ENCODE peak calls at places on chromosomes 4 and X, in four cellular contexts. One of them, this sample, is unnamed.

GRCh38 chrX:76014321-76014720 is 158.5 kb upstream of the PBDC1 start:
- DNase-seq in GM12878: no peak
- DNase-seq in K562: no peak
- DNase-seq in IMR-90: no peak
- DNase-seq in this sample: no peak

GRCh38 chrX:154398668-154399526 is 720 bp downstream of the RPL10 start:
- DNase-seq in GM12878: no peak
- DNase-seq in K562: peak
- DNase-seq in IMR-90: peak
- DNase-seq in this sample: peak

GRCh38 chr4:3422808-3423297 is 18.9 kb upstream of the HGFAC start:
- DNase-seq in GM12878: no peak
- DNase-seq in K562: no peak
- DNase-seq in IMR-90: no peak
- DNase-seq in this sample: no peak

GRCh38 chr4:78689224-78689623 is 86.9 kb upstream of the BMP2K start:
- DNase-seq in GM12878: no peak
- DNase-seq in K562: no peak
- DNase-seq in IMR-90: peak
- DNase-seq in this sample: no peak

GRCh38 chr4:26062221-26062620 is 148.2 kb downstream of the SMIM20 start:
- DNase-seq in GM12878: no peak
- DNase-seq in K562: no peak
- DNase-seq in IMR-90: peak
- DNase-seq in this sample: no peak

GRCh38 chr4:102387552-102388150 is 42.4 kb upstream of the SLC39A8 start:
- DNase-seq in GM12878: no peak
- DNase-seq in K562: no peak
- DNase-seq in IMR-90: no peak
- DNase-seq in this sample: no peak

GRCh38 chr4:162849922-162850321 is 316.8 kb downstream of the NAF1 start:
- DNase-seq in GM12878: no peak
- DNase-seq in K562: no peak
- DNase-seq in IMR-90: no peak
- DNase-seq in this sample: no peak

GRCh38 chr4:144291164-144291563 is 150.6 kb upstream of the GYPA start:
- DNase-seq in GM12878: no peak
- DNase-seq in K562: no peak
- DNase-seq in IMR-90: no peak
- DNase-seq in this sample: no peak

GRCh38 chrX:131841496-131842410 is 181.3 kb upstream of the STK26 start:
- DNase-seq in GM12878: no peak
- DNase-seq in K562: peak
- DNase-seq in IMR-90: peak
- DNase-seq in this sample: peak

GRCh38 chr4:8343051-8343966 is 73.8 kb downstream of the HTRA3 start:
- DNase-seq in GM12878: no peak
- DNase-seq in K562: no peak
- DNase-seq in IMR-90: no peak
- DNase-seq in this sample: no peak

GRCh38 chr4:90174622-90175023 is 47.4 kb downstream of the CCSER1 start:
- DNase-seq in GM12878: no peak
- DNase-seq in K562: no peak
- DNase-seq in IMR-90: no peak
- DNase-seq in this sample: no peak
- TF ChIP-seq FOS in GM12878: no peak
- TF ChIP-seq FOS in K562: no peak
- TF ChIP-seq FOS in IMR-90: no peak
- TF ChIP-seq FOS in this sample: no peak

GRCh38 chr4:72215198-72215597 is 183.4 kb downstream of the NPFFR2 start:
- DNase-seq in GM12878: no peak
- DNase-seq in K562: no peak
- DNase-seq in IMR-90: no peak
- DNase-seq in this sample: no peak
- TF ChIP-seq FOS in GM12878: no peak
- TF ChIP-seq FOS in K562: no peak
- TF ChIP-seq FOS in IMR-90: no peak
- TF ChIP-seq FOS in this sample: no peak

GRCh38 chrX:104486691-104487090 is 79.3 kb upstream of the IL1RAPL2 start:
- DNase-seq in GM12878: no peak
- DNase-seq in K562: no peak
- DNase-seq in IMR-90: no peak
- DNase-seq in this sample: no peak

GRCh38 chrX:104488811-104489210 is 77.2 kb upstream of the IL1RAPL2 start:
- DNase-seq in GM12878: no peak
- DNase-seq in K562: no peak
- DNase-seq in IMR-90: no peak
- DNase-seq in this sample: no peak
- TF ChIP-seq FOS in GM12878: no peak
- TF ChIP-seq FOS in K562: no peak
- TF ChIP-seq FOS in IMR-90: no peak
- TF ChIP-seq FOS in this sample: no peak

GRCh38 chr4:135834471-135834870 is 1632.9 kb upstream of the PABPC4L start:
- DNase-seq in GM12878: no peak
- DNase-seq in K562: no peak
- DNase-seq in IMR-90: no peak
- DNase-seq in this sample: no peak

GRCh38 chr4:135838889-135839288 is 1637.3 kb upstream of the PABPC4L start:
- DNase-seq in GM12878: no peak
- DNase-seq in K562: no peak
- DNase-seq in IMR-90: peak
- DNase-seq in this sample: peak

GRCh38 chr4:135840781-135841180 is 1639.2 kb upstream of the PABPC4L start:
- DNase-seq in GM12878: no peak
- DNase-seq in K562: no peak
- DNase-seq in IMR-90: no peak
- DNase-seq in this sample: no peak

DNA sequence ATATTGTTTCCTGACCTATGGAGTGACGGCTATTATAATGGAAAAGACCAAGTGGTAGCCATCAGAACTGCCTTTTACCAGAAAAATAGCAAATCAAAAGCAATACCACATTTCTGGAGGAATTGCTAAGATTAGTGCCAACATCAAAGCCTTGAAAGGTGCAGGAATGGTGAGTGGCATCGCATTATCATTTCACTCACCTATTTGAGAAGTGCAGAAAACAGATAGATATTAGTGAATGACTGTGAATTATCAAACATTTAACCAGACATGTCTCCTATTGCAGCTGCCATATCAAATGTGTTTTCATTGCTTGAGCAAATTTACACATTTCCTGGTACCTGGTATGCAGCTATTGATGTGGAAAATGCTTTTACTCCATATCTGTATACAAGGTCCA is 1638.1 kb upstream of the PABPC4L start:
- DNase-seq in GM12878: no peak
- DNase-seq in K562: no peak
- DNase-seq in IMR-90: no peak
- DNase-seq in this sample: no peak
- TF ChIP-seq FOS in GM12878: no peak
- TF ChIP-seq FOS in K562: no peak
- TF ChIP-seq FOS in IMR-90: no peak
- TF ChIP-seq FOS in this sample: no peak